ENCODE peak calls at places on chromosomes 12 and 14, in nine cellular contexts. B is thoracic aorta; F is Caco-2; W is CD8-positive, alpha-beta T cell; Y is thyroid gland; G is stomach; T is ascending aorta; L is pancreas; D is heart right ventricle. C is an unnamed sample. For H3K27me3, the result is how much of the 10 kb centered on the place peaks cover.

GRCh38 chr14:81122326-81122725 is 98.4 kb downstream of the GTF2A1 start:
- DNase-seq in B (no peak), F (no peak), W (no peak), Y (no peak), G (no peak), T (no peak), L (no peak), D (no peak), C (no peak)

GRCh38 chr14:68762944-68763831 is 29.7 kb downstream of the ZFP36L1 start:
- DNase-seq in B (no peak), F (peak), W (no peak), Y (peak), G (peak), T (no peak), L (peak), D (peak), C (no peak)

GRCh38 chr12:46217686-46218508 is 50.9 kb downstream of the SLC38A1 start:
- DNase-seq in B (no peak), F (no peak), W (peak), Y (no peak), G (peak), T (no peak), L (no peak), D (no peak), C (no peak)

GRCh38 chr12:22287776-22288621 is 46.5 kb downstream of the ST8SIA1 start:
- DNase-seq in B (no peak), F (no peak), W (peak), Y (no peak), G (no peak), T (no peak), L (no peak), D (no peak), C (no peak)

GRCh38 chr12:81332054-81332453 is 254.2 kb downstream of the ACSS3 start:
- DNase-seq in B (no peak), F (no peak), W (no peak), Y (no peak), G (no peak), T (no peak), L (no peak), D (no peak), C (no peak)

GRCh38 chr14:68607081-68607851 is 185.6 kb downstream of the ZFP36L1 start:
- DNase-seq in B (no peak), F (no peak), W (no peak), Y (peak), G (peak), T (no peak), L (no peak), D (no peak), C (peak)

GRCh38 chr14:89007906-89008305 is 183.5 kb downstream of the TTC8 start:
- DNase-seq in B (no peak), F (no peak), W (no peak), Y (no peak), G (no peak), T (no peak), L (no peak), D (no peak), C (no peak)

GRCh38 chr12:61362037-61362436 is 898.2 kb upstream of the USP15 start:
- DNase-seq in B (no peak), F (no peak), W (no peak), Y (no peak), G (no peak), T (no peak), L (no peak), D (no peak), C (no peak)

GRCh38 chr12:104356231-104357115 is 52.9 kb downstream of the EID3 start:
- DNase-seq in B (no peak), F (no peak), W (no peak), Y (no peak), G (no peak), T (no peak), L (no peak), D (no peak), C (no peak)

GRCh38 chr12:46516238-46516932 is 143.8 kb upstream of the SLC38A2 start:
- DNase-seq in B (no peak), F (no peak), W (no peak), Y (peak), G (no peak), T (no peak), L (no peak), D (no peak), C (no peak)

GRCh38 chr14:95156153-95156764 is 1.1 kb downstream of the DICER1 start:
- DNase-seq in B (no peak), F (no peak), W (no peak), Y (peak), G (no peak), T (no peak), L (no peak), D (no peak), C (no peak)

GRCh38 chr14:53249059-53249458 is 95.9 kb upstream of the DDHD1 start:
- DNase-seq in B (no peak), F (no peak), W (no peak), Y (no peak), G (no peak), T (no peak), L (no peak), D (no peak), C (no peak)

GRCh38 chr14:95935228-95935822 is 58.7 kb downstream of the TUNAR start:
- DNase-seq in B (no peak), F (no peak), W (no peak), Y (no peak), G (no peak), T (no peak), L (no peak), D (no peak), C (no peak)

GRCh38 chr12:6839482-6840201 is 1.1 kb upstream of the GNB3 start:
- DNase-seq in B (no peak), F (no peak), W (no peak), Y (no peak), G (peak), T (no peak), L (no peak), D (no peak), C (no peak)

GRCh38 chr12:98532687-98533304 is 17.4 kb downstream of the TMPO start:
- DNase-seq in B (no peak), F (no peak), W (no peak), Y (no peak), G (no peak), T (no peak), L (no peak), D (no peak), C (no peak)

GRCh38 chr14:94907626-94908261 is 137.8 kb upstream of the GSC start:
- DNase-seq in B (no peak), F (no peak), W (no peak), Y (no peak), G (no peak), T (no peak), L (no peak), D (no peak), C (no peak)

GRCh38 chr12:125418902-125419564 is 353.8 kb downstream of the AACS start:
- DNase-seq in B (no peak), F (no peak), W (no peak), Y (no peak), G (no peak), T (no peak), L (no peak), D (no peak), C (no peak)

GRCh38 chr12:27398466-27398865 is 48.1 kb upstream of the SMCO2 start:
- DNase-seq in B (no peak), F (no peak), W (no peak), Y (no peak), G (no peak), T (no peak), L (no peak), D (no peak), C (no peak)

GRCh38 chr12:46164186-46164585 is 104.7 kb downstream of the SLC38A1 start:
- DNase-seq in B (no peak), F (no peak), W (no peak), Y (no peak), G (no peak), T (no peak), L (no peak), D (no peak), C (no peak)

GRCh38 chr14:85319998-85320397 is 209.9 kb upstream of the FLRT2 start:
- DNase-seq in B (no peak), F (no peak), W (no peak), Y (no peak), G (no peak), T (no peak), L (no peak), D (no peak), C (no peak)

GRCh38 chr12:132490481-132491348 is 764 bp downstream of the FBRSL1 start:
- DNase-seq in B (no peak), F (no peak), W (no peak), Y (peak), G (no peak), T (no peak), L (peak), D (no peak), C (no peak)

GRCh38 chr12:79552186-79552585 is 138.6 kb downstream of the PAWR start:
- DNase-seq in B (no peak), F (no peak), W (no peak), Y (no peak), G (no peak), T (no peak), L (no peak), D (no peak), C (no peak)

GRCh38 chr14:33709711-33710110 is 241.2 kb downstream of the EGLN3 start:
- DNase-seq in B (no peak), F (no peak), W (no peak), Y (no peak), G (no peak), T (no peak), L (no peak), D (no peak), C (no peak)

GRCh38 chr12:79098530-79098929 is 234.0 kb downstream of the SYT1 start:
- DNase-seq in B (no peak), F (no peak), W (no peak), Y (no peak), G (no peak), T (no peak), L (no peak), D (no peak), C (no peak)

GRCh38 chr14:74400919-74401503 is 25.0 kb downstream of the SYNDIG1L start:
- DNase-seq in B (no peak), F (no peak), W (no peak), Y (no peak), G (no peak), T (no peak), L (no peak), D (no peak), C (no peak)

GRCh38 chr12:101078144-101078543 is 131.9 kb downstream of the SLC5A8 start:
- DNase-seq in B (no peak), F (no peak), W (no peak), Y (no peak), G (no peak), T (no peak), L (no peak), D (no peak), C (no peak)

GRCh38 chr12:15603461-15604085 is 185.6 kb downstream of the EPS8 start:
- DNase-seq in B (no peak), F (no peak), W (no peak), Y (no peak), G (no peak), T (no peak), L (no peak), D (no peak), C (no peak)

GRCh38 chr14:63893701-63894458 is 41.1 kb downstream of the SYNE2 start:
- DNase-seq in B (peak), F (no peak), W (no peak), Y (no peak), G (peak), T (no peak), L (no peak), D (peak), C (peak)

GRCh38 chr14:64971890-64972785 is at the start of gene RAB15:
- DNase-seq in B (no peak), F (no peak), W (peak), Y (peak), G (peak), T (no peak), L (peak), D (peak), C (no peak)

GRCh38 chr12:49058366-49059062 is 2.1 kb downstream of the KMT2D start:
- DNase-seq in B (no peak), F (no peak), W (no peak), Y (no peak), G (no peak), T (no peak), L (no peak), D (no peak), C (no peak)

GRCh38 chr12:17411662-17412061 is 678.3 kb downstream of the RERGL start:
- DNase-seq in B (no peak), F (no peak), W (no peak), Y (no peak), G (no peak), T (no peak), L (no peak), D (no peak), C (no peak)

GRCh38 chr12:81296556-81297305 is 218.9 kb downstream of the ACSS3 start:
- DNase-seq in B (no peak), F (no peak), W (no peak), Y (no peak), G (no peak), T (no peak), L (no peak), D (no peak), C (no peak)

GRCh38 chr12:63918788-63919300 is 74.3 kb downstream of the SRGAP1 start:
- DNase-seq in B (no peak), F (no peak), W (no peak), Y (no peak), G (no peak), T (no peak), L (no peak), D (no peak), C (no peak)

GRCh38 chr12:93144109-93144508 is 215.0 kb upstream of the EEA1 start:
- DNase-seq in B (no peak), F (no peak), W (no peak), Y (no peak), G (no peak), T (no peak), L (no peak), D (no peak), C (no peak)

GRCh38 chr12:28958553-28959195 is 190.4 kb upstream of the FAR2 start:
- DNase-seq in B (no peak), F (no peak), W (no peak), Y (no peak), G (no peak), T (no peak), L (no peak), D (no peak), C (no peak)

GRCh38 chr14:105280525-105280924 is 20.3 kb downstream of the BRF1 start:
- DNase-seq in B (no peak), F (no peak), W (no peak), Y (no peak), G (no peak), T (no peak), L (no peak), D (no peak), C (no peak)

GRCh38 chr12:24562761-24563392 is 386.0 kb downstream of the BCAT1 start:
- DNase-seq in B (no peak), F (peak), W (no peak), Y (peak), G (no peak), T (no peak), L (peak), D (peak), C (peak)
- TF ChIP-seq CTCF in B (no peak), F (no peak), W (no peak), Y (no peak), G (no peak), T (no peak), L (no peak), D (no peak), C (no peak)

GRCh38 chr12:114416028-114416427 is 10.1 kb upstream of the TBX5 start:
- DNase-seq in B (no peak), F (no peak), W (no peak), Y (no peak), G (no peak), T (no peak), L (no peak), D (no peak), C (no peak)

GRCh38 chr12:114414866-114415524 is 9.1 kb upstream of the TBX5 start:
- DNase-seq in B (no peak), F (no peak), W (no peak), Y (no peak), G (no peak), T (no peak), L (no peak), D (no peak), C (no peak)

GRCh38 chr12:114412825-114413749 is 7.1 kb upstream of the TBX5 start:
- DNase-seq in B (no peak), F (no peak), W (no peak), Y (no peak), G (no peak), T (no peak), L (no peak), D (no peak), C (no peak)

GRCh38 chr12:114414031-114414865 is 8.3 kb upstream of the TBX5 start:
- DNase-seq in B (no peak), F (no peak), W (no peak), Y (no peak), G (no peak), T (no peak), L (no peak), D (no peak), C (no peak)

DNA sequence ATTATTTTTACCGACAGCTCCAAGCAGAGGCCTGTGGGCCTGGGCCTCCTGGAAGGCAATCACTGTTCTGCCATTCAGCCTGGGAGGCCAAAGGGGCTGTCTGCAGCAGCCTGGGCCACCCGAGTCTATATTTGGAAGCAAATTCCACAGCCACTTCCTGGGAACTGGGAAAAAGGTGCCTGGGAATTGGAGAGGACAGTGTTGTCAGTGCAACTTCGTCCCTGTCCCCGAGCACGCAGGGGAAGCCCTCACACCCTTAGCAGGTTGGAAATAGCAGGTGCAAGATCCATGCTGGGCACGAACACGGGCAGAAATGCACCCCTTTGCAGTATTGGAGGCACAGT is 9.6 kb upstream of the TBX5 start:
- DNase-seq in B (no peak), F (no peak), W (no peak), Y (no peak), G (no peak), T (no peak), L (no peak), D (no peak), C (no peak)
- H3K27me3 ChIP-seq in B (under half), F (under half), W (under half), Y (under half), G (under half), T (under half), L (under half), D (under half), C (under half)

GRCh38 chr12:52477651-52478050 is 4.0 kb upstream of the KRT6C start:
- DNase-seq in B (no peak), F (no peak), W (no peak), Y (no peak), G (no peak), T (no peak), L (no peak), D (no peak), C (no peak)
- TF ChIP-seq CTCF in B (no peak), F (no peak), W (no peak), Y (no peak), G (no peak), T (no peak), L (no peak), D (no peak), C (no peak)

GRCh38 chr14:90058876-90059458 is 2.8 kb upstream of the KCNK13 start:
- DNase-seq in B (no peak), F (no peak), W (no peak), Y (no peak), G (no peak), T (no peak), L (no peak), D (no peak), C (no peak)
- H3K27me3 ChIP-seq in B (under half), F (under half), W (under half), Y (under half), G (under half), T (under half), L (under half), D (under half), C (under half)

DNA sequence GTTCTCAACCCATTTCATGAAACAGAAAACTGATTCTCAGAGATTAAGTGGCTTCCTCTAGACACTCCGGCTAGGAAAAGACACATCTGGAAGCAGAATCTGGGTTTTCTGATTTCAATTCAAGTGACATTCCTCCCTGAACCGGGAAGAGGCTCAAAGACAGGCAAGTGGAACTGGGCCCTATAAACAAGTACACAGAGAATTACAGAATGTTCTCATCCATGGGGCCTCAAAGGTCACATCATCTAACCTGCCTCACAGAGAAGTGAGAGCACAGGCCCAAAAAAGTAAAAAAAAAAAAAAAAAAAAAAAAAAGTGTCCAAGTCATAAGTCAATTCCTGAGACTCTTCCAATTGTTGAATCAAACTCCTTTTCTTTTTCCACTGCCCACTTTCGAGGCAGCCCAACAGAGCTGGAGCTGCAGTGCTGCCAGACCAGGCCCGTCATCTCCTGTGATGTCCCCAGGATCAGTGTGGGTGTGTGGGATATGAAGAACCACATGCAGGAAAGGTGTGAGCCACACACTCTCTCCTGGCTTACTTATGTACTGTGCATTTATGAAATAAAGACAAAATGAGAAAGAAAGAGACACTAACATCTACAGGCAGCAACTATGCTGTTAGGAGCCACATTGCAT is 2.8 kb upstream of the KRT1 start:
- DNase-seq in B (no peak), F (no peak), W (no peak), Y (no peak), G (no peak), T (no peak), L (no peak), D (no peak), C (no peak)
- TF ChIP-seq CTCF in B (no peak), F (no peak), W (no peak), Y (no peak), G (no peak), T (no peak), L (no peak), D (no peak), C (no peak)

GRCh38 chr12:111193977-111194702 is 174.8 kb downstream of the PHETA1 start:
- DNase-seq in B (no peak), F (no peak), W (no peak), Y (no peak), G (no peak), T (no peak), L (no peak), D (no peak), C (no peak)
- H3K27me3 ChIP-seq in B (under half), F (under half), W (under half), Y (under half), G (under half), T (under half), L (under half), D (under half), C (under half)

DNA sequence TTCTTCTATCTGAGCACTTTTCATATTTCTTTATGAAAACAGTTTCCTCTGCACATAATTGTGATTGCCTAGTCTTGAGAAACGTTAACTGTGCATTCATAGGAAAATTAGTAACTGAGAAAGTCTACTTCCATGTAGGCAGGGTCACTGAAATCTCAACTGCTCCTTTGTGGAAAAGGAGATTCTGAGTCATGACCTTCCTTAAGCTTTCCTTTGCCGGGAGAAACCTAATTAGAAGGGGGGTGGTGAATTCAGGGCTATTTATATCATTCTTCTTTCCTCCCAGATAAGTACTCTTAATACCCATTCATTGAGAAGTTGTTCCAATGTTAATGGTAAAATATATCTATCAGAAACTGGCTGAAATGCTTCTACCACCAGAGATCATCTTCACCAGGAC is 751.0 kb upstream of the TMEM132C start:
- DNase-seq in B (no peak), F (no peak), W (no peak), Y (no peak), G (no peak), T (no peak), L (no peak), D (no peak), C (no peak)
- TF ChIP-seq CTCF in B (no peak), F (no peak), W (no peak), Y (no peak), G (no peak), T (no peak), L (no peak), D (no peak), C (no peak)

GRCh38 chr12:52389313-52390207 is 4.1 kb upstream of the KRT84 start:
- DNase-seq in B (no peak), F (no peak), W (no peak), Y (no peak), G (no peak), T (no peak), L (no peak), D (no peak), C (peak)
- H3K27me3 ChIP-seq in B (under half), F (under half), W (under half), Y (under half), G (under half), T (under half), L (under half), D (under half), C (under half)

C was measured in prostate gland.